ENCODE peak calls at places on chromosomes 5 and 9, in four cellular contexts. One of them, this sample, is unnamed.
A peak's percentile ranks its signal among the peaks of the same experiment; 100 is the strongest.

GRCh38 chr5:43209060-43209459 is 17.0 kb downstream of the NIM1K start:
- DNase-seq in mesothelial cell of epicardium: no peak
- DNase-seq in cardiac muscle cell: no peak
- DNase-seq in fibroblast of mammary gland: no peak
- DNase-seq in this sample: no peak

GRCh38 chr9:136856541-136857141 is 4.5 kb downstream of the MAMDC4 start:
- DNase-seq in mesothelial cell of epicardium: no peak
- DNase-seq in cardiac muscle cell: no peak
- DNase-seq in fibroblast of mammary gland: no peak
- DNase-seq in this sample: no peak

GRCh38 chr9:89892920-89893319 is 288.1 kb downstream of the GADD45G start:
- DNase-seq in mesothelial cell of epicardium: no peak
- DNase-seq in cardiac muscle cell: no peak
- DNase-seq in fibroblast of mammary gland: no peak
- DNase-seq in this sample: no peak

GRCh38 chr9:80649001-80649420 is 1040.3 kb downstream of the TLE1 start:
- DNase-seq in mesothelial cell of epicardium: no peak
- DNase-seq in cardiac muscle cell: no peak
- DNase-seq in fibroblast of mammary gland: peak; percentile 87
- DNase-seq in this sample: no peak

GRCh38 chr5:2205185-2205585 is 322.5 kb upstream of the IRX4 start:
- DNase-seq in mesothelial cell of epicardium: no peak
- DNase-seq in cardiac muscle cell: no peak
- DNase-seq in fibroblast of mammary gland: no peak
- DNase-seq in this sample: no peak

GRCh38 chr5:157266286-157267007 is 524 bp downstream of the CYFIP2 start:
- DNase-seq in mesothelial cell of epicardium: peak; percentile 37
- DNase-seq in cardiac muscle cell: peak; percentile 49
- DNase-seq in fibroblast of mammary gland: no peak
- DNase-seq in this sample: peak; percentile 18

GRCh38 chr5:59767753-59768159 is 125.8 kb downstream of the PDE4D start:
- DNase-seq in mesothelial cell of epicardium: no peak
- DNase-seq in cardiac muscle cell: no peak
- DNase-seq in fibroblast of mammary gland: no peak
- DNase-seq in this sample: no peak

GRCh38 chr5:78526049-78526525 is 122.5 kb downstream of the LHFPL2 start:
- DNase-seq in mesothelial cell of epicardium: no peak
- DNase-seq in cardiac muscle cell: no peak
- DNase-seq in fibroblast of mammary gland: peak; percentile 91
- DNase-seq in this sample: no peak

GRCh38 chr5:139481580-139482049 is 943 bp downstream of the STING1 start:
- DNase-seq in mesothelial cell of epicardium: no peak
- DNase-seq in cardiac muscle cell: no peak
- DNase-seq in fibroblast of mammary gland: peak; percentile 34
- DNase-seq in this sample: no peak

GRCh38 chr5:25020454-25020853 is 375.7 kb upstream of the CDH10 start:
- DNase-seq in mesothelial cell of epicardium: no peak
- DNase-seq in cardiac muscle cell: no peak
- DNase-seq in fibroblast of mammary gland: no peak
- DNase-seq in this sample: no peak

GRCh38 chr5:120463991-120464626 is at the start of gene PRR16:
- DNase-seq in mesothelial cell of epicardium: peak; percentile 43
- DNase-seq in cardiac muscle cell: peak; percentile 88
- DNase-seq in fibroblast of mammary gland: peak; percentile 63
- DNase-seq in this sample: peak; percentile 66

GRCh38 chr9:617441-618085 is 223.9 kb upstream of the DMRT1 start:
- DNase-seq in mesothelial cell of epicardium: no peak
- DNase-seq in cardiac muscle cell: peak; percentile 36
- DNase-seq in fibroblast of mammary gland: no peak
- DNase-seq in this sample: peak; percentile 8

GRCh38 chr5:147098233-147098790 is 136.5 kb upstream of the STK32A start:
- DNase-seq in mesothelial cell of epicardium: no peak
- DNase-seq in cardiac muscle cell: peak; percentile 52
- DNase-seq in fibroblast of mammary gland: peak; percentile 93
- DNase-seq in this sample: peak; percentile 47

GRCh38 chr5:42005561-42006153 is 80.6 kb downstream of the FBXO4 start:
- DNase-seq in mesothelial cell of epicardium: no peak
- DNase-seq in cardiac muscle cell: peak; percentile 37
- DNase-seq in fibroblast of mammary gland: peak; percentile 37
- DNase-seq in this sample: no peak
- TF ChIP-seq CTCF in mesothelial cell of epicardium: peak; percentile 88
- TF ChIP-seq CTCF in cardiac muscle cell: peak; percentile 77
- TF ChIP-seq CTCF in fibroblast of mammary gland: peak; percentile 81
- TF ChIP-seq CTCF in this sample: peak; percentile 94

DNA sequence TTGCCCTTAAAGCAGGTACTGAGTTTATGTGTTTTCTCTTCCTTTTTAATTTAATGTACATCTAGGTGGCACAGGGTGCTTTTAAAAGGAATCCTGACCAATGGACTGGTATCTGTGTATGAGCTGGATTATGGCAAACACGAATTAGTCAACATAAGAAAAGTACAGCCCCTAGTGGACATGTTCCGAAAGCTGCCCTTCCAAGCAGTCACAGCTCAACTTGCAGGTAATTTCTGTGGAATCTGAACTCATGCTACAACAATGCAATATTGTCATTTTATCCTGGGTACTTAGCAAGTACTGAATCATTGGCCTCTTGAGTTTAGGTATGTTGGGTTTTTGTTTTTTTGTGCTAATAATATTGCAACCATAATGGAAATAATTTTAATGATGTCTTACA is 14.4 kb upstream of the TMOD1 start:
- DNase-seq in mesothelial cell of epicardium: no peak
- DNase-seq in cardiac muscle cell: no peak
- DNase-seq in fibroblast of mammary gland: peak; percentile 25
- DNase-seq in this sample: no peak
- TF ChIP-seq CTCF in mesothelial cell of epicardium: no peak
- TF ChIP-seq CTCF in cardiac muscle cell: peak; percentile 30
- TF ChIP-seq CTCF in fibroblast of mammary gland: peak; percentile 40
- TF ChIP-seq CTCF in this sample: peak; percentile 45

GRCh38 chr5:107670028-107670926 is 460 bp downstream of the EFNA5 start:
- DNase-seq in mesothelial cell of epicardium: peak; percentile 28
- DNase-seq in cardiac muscle cell: peak; percentile 66
- DNase-seq in fibroblast of mammary gland: no peak
- DNase-seq in this sample: peak; percentile 56
- TF ChIP-seq CTCF in mesothelial cell of epicardium: no peak
- TF ChIP-seq CTCF in cardiac muscle cell: no peak
- TF ChIP-seq CTCF in fibroblast of mammary gland: no peak
- TF ChIP-seq CTCF in this sample: no peak

DNA sequence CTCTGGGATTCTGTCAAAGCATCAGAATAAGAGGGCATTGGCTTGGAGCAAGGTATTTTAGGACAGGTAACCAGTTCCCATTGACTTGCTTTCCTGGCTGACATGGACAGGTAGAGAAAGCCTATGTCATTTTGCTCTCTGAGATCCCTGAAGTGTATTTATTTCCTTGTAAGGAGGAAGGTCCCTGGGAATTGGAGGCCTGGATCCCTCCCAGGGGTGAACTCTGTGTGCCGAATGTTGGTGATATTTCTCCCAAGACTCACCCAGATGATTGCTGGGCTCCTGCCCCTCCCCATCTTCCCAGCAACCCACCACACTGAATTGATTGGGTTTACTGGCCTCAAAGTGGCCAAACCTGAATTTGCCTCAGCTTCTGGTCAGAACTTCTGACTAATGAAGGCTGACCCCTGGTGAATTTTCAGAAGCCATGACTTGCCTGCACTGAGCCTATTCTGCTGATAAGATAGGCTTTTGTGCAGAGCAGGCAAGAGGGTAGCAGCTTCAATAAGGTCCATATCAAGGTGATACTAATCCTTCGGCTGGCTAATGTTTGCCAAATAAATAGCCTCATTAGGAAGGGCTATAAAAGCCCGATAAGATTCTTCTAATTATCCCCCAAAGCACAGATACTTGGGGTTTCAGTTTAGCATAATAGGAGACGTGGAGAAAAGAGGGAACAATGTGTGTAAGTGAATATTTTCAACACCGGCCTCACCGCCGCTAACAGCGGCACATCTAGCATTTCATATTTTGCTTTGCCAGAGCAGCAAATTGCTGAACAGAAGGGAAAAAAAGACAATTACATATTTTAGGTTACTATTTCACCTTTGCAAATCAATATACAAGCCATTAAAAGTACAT is 152.9 kb upstream of the PITX1 start:
- DNase-seq in mesothelial cell of epicardium: no peak
- DNase-seq in cardiac muscle cell: no peak
- DNase-seq in fibroblast of mammary gland: no peak
- DNase-seq in this sample: no peak
- TF ChIP-seq CTCF in mesothelial cell of epicardium: no peak
- TF ChIP-seq CTCF in cardiac muscle cell: no peak
- TF ChIP-seq CTCF in fibroblast of mammary gland: no peak
- TF ChIP-seq CTCF in this sample: no peak

GRCh38 chr5:136090319-136090718 is 42.3 kb upstream of the SMAD5 start:
- DNase-seq in mesothelial cell of epicardium: no peak
- DNase-seq in cardiac muscle cell: no peak
- DNase-seq in fibroblast of mammary gland: no peak
- DNase-seq in this sample: no peak
- TF ChIP-seq CTCF in mesothelial cell of epicardium: no peak
- TF ChIP-seq CTCF in cardiac muscle cell: no peak
- TF ChIP-seq CTCF in fibroblast of mammary gland: no peak
- TF ChIP-seq CTCF in this sample: no peak

GRCh38 chr5:35199886-35200285 is 30.4 kb downstream of the PRLR start:
- DNase-seq in mesothelial cell of epicardium: no peak
- DNase-seq in cardiac muscle cell: no peak
- DNase-seq in fibroblast of mammary gland: no peak
- DNase-seq in this sample: no peak
- TF ChIP-seq CTCF in mesothelial cell of epicardium: no peak
- TF ChIP-seq CTCF in cardiac muscle cell: no peak
- TF ChIP-seq CTCF in fibroblast of mammary gland: no peak
- TF ChIP-seq CTCF in this sample: no peak

GRCh38 chr9:2987679-2988078 is 143.8 kb upstream of the PUM3 start:
- DNase-seq in mesothelial cell of epicardium: no peak
- DNase-seq in cardiac muscle cell: no peak
- DNase-seq in fibroblast of mammary gland: no peak
- DNase-seq in this sample: no peak

GRCh38 chr9:2992427-2992826 is 148.5 kb upstream of the PUM3 start:
- DNase-seq in mesothelial cell of epicardium: no peak
- DNase-seq in cardiac muscle cell: no peak
- DNase-seq in fibroblast of mammary gland: no peak
- DNase-seq in this sample: no peak

GRCh38 chr9:2985343-2985742 is 141.4 kb upstream of the PUM3 start:
- DNase-seq in mesothelial cell of epicardium: no peak
- DNase-seq in cardiac muscle cell: no peak
- DNase-seq in fibroblast of mammary gland: no peak
- DNase-seq in this sample: no peak

GRCh38 chr9:2991292-2991691 is 147.4 kb upstream of the PUM3 start:
- DNase-seq in mesothelial cell of epicardium: no peak
- DNase-seq in cardiac muscle cell: no peak
- DNase-seq in fibroblast of mammary gland: no peak
- DNase-seq in this sample: no peak
- TF ChIP-seq CTCF in mesothelial cell of epicardium: no peak
- TF ChIP-seq CTCF in cardiac muscle cell: no peak
- TF ChIP-seq CTCF in fibroblast of mammary gland: peak; percentile 18
- TF ChIP-seq CTCF in this sample: no peak

DNA sequence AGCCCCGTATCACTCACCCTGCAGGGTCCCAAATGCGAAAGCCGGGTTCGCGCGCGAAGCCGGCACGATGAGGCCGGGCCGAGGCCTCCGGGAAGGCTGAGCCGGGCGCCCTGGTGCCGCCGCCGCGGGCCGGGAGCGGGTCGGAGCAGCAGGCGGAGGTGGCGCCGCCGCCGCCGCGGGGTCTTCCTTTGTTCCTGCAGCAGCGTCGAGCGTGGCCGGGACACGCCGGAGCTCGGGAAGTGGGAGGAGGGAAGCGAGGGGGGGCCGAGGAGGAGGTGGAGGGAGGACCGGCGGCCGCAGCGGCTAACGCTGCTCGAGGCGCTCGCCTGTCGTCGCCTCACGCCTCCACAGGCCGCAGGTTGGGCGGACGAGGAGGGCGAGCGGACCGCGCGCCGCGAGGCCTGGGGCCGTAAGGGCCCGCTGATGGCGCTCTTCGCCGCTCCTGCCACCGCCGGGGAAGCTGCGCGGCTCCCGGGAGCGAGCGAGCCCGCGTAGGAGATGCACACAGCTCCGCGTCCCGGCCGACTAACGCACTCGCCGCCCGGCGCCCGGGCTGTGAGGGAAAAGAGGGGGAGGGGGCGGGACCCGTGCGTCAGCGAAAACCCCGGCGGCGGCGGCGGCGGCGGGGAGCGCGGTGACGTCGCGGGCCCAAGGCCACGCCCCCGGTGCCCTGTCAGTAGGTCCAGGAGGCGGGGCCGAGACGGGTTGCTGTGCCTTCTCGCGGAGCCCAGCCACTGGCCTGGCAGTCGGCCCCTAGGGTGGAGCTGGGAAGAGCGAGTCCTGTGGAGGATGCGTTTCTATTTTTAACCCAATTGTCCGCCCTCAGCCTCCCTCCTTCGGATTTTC is at the start of gene ZFAND5:
- DNase-seq in mesothelial cell of epicardium: peak; percentile 94
- DNase-seq in cardiac muscle cell: peak; percentile 98
- DNase-seq in fibroblast of mammary gland: peak; percentile 97
- DNase-seq in this sample: peak; percentile 92
- TF ChIP-seq CTCF in mesothelial cell of epicardium: no peak
- TF ChIP-seq CTCF in cardiac muscle cell: peak; percentile 16
- TF ChIP-seq CTCF in fibroblast of mammary gland: no peak
- TF ChIP-seq CTCF in this sample: peak; percentile 6

This sample was measured in endothelial cell.